ENCODE peak calls at places on chromosome 18, in six cellular contexts. Q is ovary, X is GM12878, I is body of pancreas, J is heart left ventricle, O is K562. V is an unnamed sample.

GRCh38 chr18:28163201-28163778 is 13.6 kb downstream of the CDH2 start:
- DNase-seq in X (no peak), I (no peak), Q (no peak), J (no peak), O (no peak), V (no peak)

GRCh38 chr18:24770625-24771024 is 310.2 kb downstream of the HRH4 start:
- DNase-seq in Q (no peak), I (no peak), X (no peak), O (no peak), J (no peak), V (no peak)

GRCh38 chr18:21484851-21485636 is 115.5 kb downstream of the ESCO1 start:
- DNase-seq in Q (no peak), J (no peak), O (no peak), X (no peak), I (no peak), V (no peak)

GRCh38 chr18:46761054-46761769 is 4.4 kb upstream of the ST8SIA5 start:
- DNase-seq in X (no peak), Q (no peak), O (no peak), I (no peak), J (no peak), V (no peak)

GRCh38 chr18:36572135-36572856 is 256.5 kb downstream of the TPGS2 start:
- DNase-seq in I (peak), Q (peak), J (peak), X (peak), O (peak), V (peak)

GRCh38 chr18:66764225-66764624 is 160.3 kb upstream of the CDH19 start:
- DNase-seq in J (peak), Q (no peak), I (no peak), X (no peak), O (no peak), V (no peak)

GRCh38 chr18:48293954-48294893 is 115.0 kb downstream of the ZBTB7C start:
- DNase-seq in I (peak), Q (no peak), J (no peak), X (no peak), O (no peak), V (peak)

GRCh38 chr18:10285283-10285640 is 169.2 kb upstream of the APCDD1 start:
- DNase-seq in O (no peak), Q (no peak), J (no peak), I (no peak), X (peak), V (no peak)

GRCh38 chr18:9736942-9737813 is 29.1 kb downstream of the RAB31 start:
- DNase-seq in X (no peak), Q (no peak), O (no peak), I (no peak), J (no peak), V (no peak)

GRCh38 chr18:40437517-40437916 is 1517.5 kb upstream of the PIK3C3 start:
- DNase-seq in J (peak), O (no peak), I (no peak), X (no peak), Q (no peak), V (no peak)

GRCh38 chr18:63368611-63369010 is 1.6 kb upstream of the KDSR start:
- DNase-seq in I (no peak), J (no peak), Q (no peak), X (no peak), O (no peak), V (no peak)

GRCh38 chr18:64713284-64713683 is 564.4 kb upstream of the LINC00305 start:
- DNase-seq in J (peak), I (no peak), Q (no peak), X (peak), O (no peak), V (no peak)

GRCh38 chr18:46174317-46175039 is 70.3 kb downstream of the HAUS1 start:
- DNase-seq in I (peak), X (no peak), O (peak), Q (no peak), J (peak), V (peak)

GRCh38 chr18:76721207-76721996 is 101.0 kb upstream of the ZNF236 start:
- DNase-seq in J (no peak), X (no peak), O (no peak), I (no peak), Q (no peak), V (no peak)

GRCh38 chr18:58076052-58076451 is 32.0 kb downstream of the NEDD4L start:
- DNase-seq in J (no peak), O (no peak), X (no peak), Q (no peak), I (no peak), V (no peak)

GRCh38 chr18:68172842-68173549 is 541.9 kb downstream of the TMX3 start:
- DNase-seq in I (no peak), X (no peak), O (no peak), J (no peak), Q (no peak), V (no peak)

GRCh38 chr18:12750076-12750707 is 47.4 kb downstream of the PSMG2 start:
- DNase-seq in O (no peak), Q (no peak), J (no peak), I (no peak), X (peak), V (no peak)

GRCh38 chr18:47490882-47491281 is 239.4 kb upstream of the SKOR2 start:
- DNase-seq in J (peak), X (no peak), Q (no peak), O (no peak), I (no peak), V (no peak)

GRCh38 chr18:7521226-7521856 is 45.8 kb upstream of the PTPRM start:
- DNase-seq in I (no peak), Q (no peak), O (no peak), J (no peak), X (no peak), V (no peak)

GRCh38 chr18:56358608-56359007 is 279.8 kb downstream of the TXNL1 start:
- DNase-seq in I (no peak), X (no peak), O (no peak), J (no peak), Q (no peak), V (no peak)

GRCh38 chr18:63604791-63605567 is 17.8 kb downstream of the SERPINB13 start:
- DNase-seq in O (no peak), X (no peak), Q (no peak), J (no peak), I (no peak), V (no peak)

DNA sequence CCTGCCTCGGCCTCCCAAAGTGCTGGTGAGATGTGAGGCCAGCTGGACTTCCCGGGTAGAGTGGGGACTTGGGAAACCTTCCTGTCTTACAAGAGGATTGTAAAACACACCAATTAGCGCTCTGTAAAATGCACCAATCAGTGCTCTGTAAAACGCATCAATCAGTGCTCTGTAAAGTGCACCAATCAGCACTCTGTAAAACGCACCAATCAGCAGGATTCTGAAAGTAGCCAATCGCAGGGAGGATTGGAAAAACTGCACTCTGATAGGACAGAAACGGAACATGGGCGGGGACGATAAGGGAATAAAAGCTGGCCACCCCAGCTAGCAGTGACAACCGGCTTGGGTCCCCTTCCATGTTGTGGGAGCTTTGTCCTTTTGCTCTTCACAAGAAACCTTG is 19.0 kb downstream of the RNF125 start:
- DNase-seq in O (no peak), X (no peak), Q (no peak), J (no peak), I (no peak), V (peak)
- TF ChIP-seq CTCF in O (no peak), X (no peak), Q (no peak), J (no peak), I (no peak), V (no peak)

DNA sequence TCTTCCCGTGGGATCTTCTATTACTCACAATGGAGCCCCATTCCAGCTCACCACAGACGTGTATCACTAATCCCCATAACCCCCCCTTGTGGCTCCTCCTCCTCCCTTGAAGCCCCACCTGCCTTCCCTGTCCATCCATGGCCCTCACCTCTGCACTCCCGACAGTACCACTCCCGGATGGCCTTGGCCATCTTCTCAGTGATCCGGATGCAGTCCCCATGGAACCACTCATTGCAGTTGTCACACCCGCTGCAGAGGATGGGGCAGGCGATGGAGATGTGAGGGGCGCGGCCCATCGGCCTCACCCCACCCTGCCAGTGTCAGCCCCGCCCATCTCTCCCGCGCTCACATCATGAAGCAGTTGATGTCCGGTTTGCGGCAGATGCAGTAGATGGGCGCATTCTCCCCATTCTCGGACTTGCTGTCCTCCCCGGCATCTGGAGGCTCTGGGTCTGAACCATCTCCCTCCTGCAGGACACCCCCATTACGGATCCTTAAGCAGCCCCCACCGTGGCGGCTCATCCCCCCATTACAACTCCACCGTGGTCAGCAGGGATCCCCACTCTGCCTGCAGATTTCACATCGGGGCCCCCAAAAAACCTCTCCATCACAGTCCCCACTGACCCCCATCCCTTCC is 983 bp downstream of the CXXC1 start:
- DNase-seq in J (peak), Q (no peak), X (no peak), O (peak), I (no peak), V (peak)
- TF ChIP-seq POLR2A in J (no peak), Q (no peak), X (no peak), O (no peak), I (no peak), V (no peak)

DNA sequence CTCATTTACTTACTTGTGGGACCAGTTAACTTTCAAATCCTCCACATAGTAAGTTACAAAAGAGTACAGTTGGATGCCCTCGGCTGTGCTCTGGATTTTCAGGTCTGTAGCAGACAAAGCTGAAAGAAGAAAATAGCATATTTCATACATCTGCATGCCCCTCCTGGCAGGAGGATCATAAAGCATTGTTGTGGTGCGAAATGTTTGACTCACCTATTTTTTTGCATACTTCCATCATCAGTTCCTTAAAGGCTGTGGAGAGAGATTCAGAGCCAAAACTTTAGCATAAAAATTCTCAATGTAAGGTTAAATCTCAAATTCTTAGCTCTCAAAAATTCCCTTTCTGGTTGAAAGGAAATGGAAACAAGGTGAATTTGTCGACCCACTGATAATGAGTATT is 70.8 kb upstream of the LPIN2 start:
- DNase-seq in Q (no peak), I (no peak), O (no peak), X (no peak), J (no peak), V (no peak)
- H3K27ac ChIP-seq in Q (no peak), I (no peak), O (no peak), X (no peak), J (no peak), V (no peak)

DNA sequence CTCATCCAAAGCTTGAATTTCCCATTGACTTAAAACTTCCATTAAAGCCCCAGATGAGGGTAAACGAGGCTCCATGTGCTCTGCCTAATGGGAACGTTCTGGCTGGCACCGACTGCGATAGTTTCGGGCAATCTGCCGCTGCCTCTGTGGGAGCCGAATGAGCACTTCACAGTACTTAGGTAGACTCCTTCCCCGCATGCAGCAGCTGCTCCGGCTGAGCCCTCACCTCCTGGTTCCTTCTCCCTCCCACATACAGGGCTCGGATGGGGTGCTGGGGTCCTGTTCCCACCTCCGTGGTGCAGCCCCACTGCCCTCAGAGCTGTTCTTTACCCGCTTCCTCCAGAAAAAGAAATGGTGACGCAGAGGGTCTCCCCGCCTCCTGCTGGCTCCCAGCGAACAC is 476.5 kb upstream of the SALL3 start:
- DNase-seq in J (no peak), O (no peak), I (no peak), X (no peak), Q (no peak), V (no peak)
- TF ChIP-seq CTCF in J (no peak), O (no peak), I (no peak), X (no peak), Q (no peak), V (no peak)

V was measured in testis.